ENCODE peak calls at places on chromosomes 7 and 10, in seven cellular contexts. I is heart right ventricle, W is cardiac fibroblast, R is foreskin fibroblast, U is endothelial cell, L is brain microvascular endothelial cell, K is endodermal cell. M is an unnamed sample.

GRCh38 chr7:22726849-22727792 is at the start of gene IL6:
- DNase-seq in I (peak), U (peak), R (peak), K (peak), L (peak), W (peak), M (no peak)

GRCh38 chr10:113704637-113705343 is 25.1 kb downstream of the CASP7 start:
- DNase-seq in L (peak), W (peak), R (peak), I (no peak), K (peak), U (peak), M (no peak)

GRCh38 chr7:31488562-31489203 is 25.2 kb upstream of the ITPRID1 start:
- DNase-seq in I (peak), U (peak), K (peak), W (peak), R (no peak), L (no peak), M (no peak)

GRCh38 chr10:61903991-61904350 is 2.5 kb downstream of the ARID5B start:
- DNase-seq in U (no peak), R (no peak), K (no peak), W (no peak), L (no peak), I (no peak), M (no peak)

GRCh38 chr10:59337254-59337653 is 25.1 kb downstream of the FAM13C start:
- DNase-seq in W (peak), L (peak), K (no peak), U (no peak), R (peak), I (no peak), M (no peak)

GRCh38 chr10:113454341-113455061 is 98.4 kb upstream of the HABP2 start:
- DNase-seq in U (peak), I (peak), K (peak), R (peak), W (peak), L (peak), M (peak)

GRCh38 chr7:35362341-35362740 is 108.4 kb upstream of the TBX20 start:
- DNase-seq in U (no peak), L (no peak), I (no peak), K (no peak), W (no peak), R (no peak), M (no peak)

GRCh38 chr7:111031916-111032315 is 59.0 kb upstream of the LRRN3 start:
- DNase-seq in L (no peak), K (no peak), W (no peak), U (no peak), R (no peak), I (no peak), M (no peak)

GRCh38 chr7:32043688-32044087 is 26.5 kb downstream of the PDE1C start:
- DNase-seq in W (peak), I (no peak), U (no peak), K (no peak), R (peak), L (peak), M (no peak)

GRCh38 chr7:66707825-66708224 is 32.7 kb upstream of the RABGEF1 start:
- DNase-seq in R (no peak), W (no peak), U (no peak), K (no peak), I (no peak), L (no peak), M (no peak)

GRCh38 chr10:87696922-87697714 is 37.4 kb downstream of the PAPSS2 start:
- DNase-seq in K (no peak), L (no peak), W (no peak), I (no peak), U (no peak), R (peak), M (no peak)

GRCh38 chr7:151851160-151851751 is 25.7 kb downstream of the PRKAG2 start:
- DNase-seq in I (peak), W (no peak), R (no peak), K (no peak), U (no peak), L (no peak), M (no peak)

GRCh38 chr10:62433181-62433692 is 59.1 kb downstream of the ZNF365 start:
- DNase-seq in W (peak), R (peak), K (no peak), L (peak), U (no peak), I (no peak), M (no peak)

GRCh38 chr7:44149571-44150465 is 8.7 kb upstream of the MYL7 start:
- DNase-seq in L (no peak), W (peak), U (no peak), R (peak), K (peak), I (no peak), M (no peak)

GRCh38 chr7:3846738-3847137 is 545.7 kb downstream of the SDK1 start:
- DNase-seq in R (no peak), U (no peak), W (no peak), K (no peak), I (no peak), L (no peak), M (no peak)

GRCh38 chr7:159211540-159212182 is 67.0 kb upstream of the VIPR2 start:
- DNase-seq in U (no peak), W (no peak), I (no peak), L (no peak), R (no peak), K (peak), M (no peak)

GRCh38 chr10:63537511-63537910 is 16.3 kb downstream of the REEP3 start:
- DNase-seq in I (no peak), R (no peak), U (no peak), W (no peak), K (no peak), L (no peak), M (no peak)

GRCh38 chr10:108301002-108301401 is 1136.5 kb upstream of the SORCS1 start:
- DNase-seq in L (no peak), R (no peak), U (no peak), I (no peak), W (no peak), K (no peak), M (no peak)

DNA sequence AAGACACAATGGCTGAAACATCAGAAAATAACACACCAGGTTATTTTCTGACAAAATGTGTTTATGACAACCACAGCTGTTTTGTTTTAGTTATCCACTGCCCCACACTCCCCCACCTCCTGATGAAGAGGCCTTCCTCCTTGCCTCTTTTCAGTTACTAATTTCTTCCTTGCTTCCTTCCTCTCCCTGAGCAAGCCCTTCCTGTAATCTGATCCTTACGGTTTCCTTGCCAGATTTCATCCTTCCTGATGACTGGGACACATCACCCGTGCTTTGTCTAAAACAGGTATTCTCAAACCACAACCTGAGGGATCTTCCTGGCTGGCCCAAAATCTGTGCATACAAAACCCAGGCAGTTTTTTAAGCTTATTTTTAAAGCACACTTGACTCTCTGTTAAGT is 39.4 kb downstream of the CHST15 start:
- DNase-seq in I (no peak), R (no peak), U (no peak), W (peak), L (no peak), K (no peak), M (no peak)
- TF ChIP-seq CTCF in I (no peak), R (no peak), U (no peak), W (no peak), L (no peak), K (no peak), M (no peak)

GRCh38 chr7:29561271-29561670 is 2.4 kb upstream of the PRR15 start:
- DNase-seq in I (no peak), W (no peak), L (no peak), U (no peak), R (no peak), K (no peak), M (no peak)

GRCh38 chr7:29552392-29552791 is 11.2 kb upstream of the PRR15 start:
- DNase-seq in W (no peak), I (no peak), U (no peak), K (no peak), R (no peak), L (no peak), M (no peak)

GRCh38 chr7:29555061-29555460 is 8.6 kb upstream of the PRR15 start:
- DNase-seq in W (no peak), U (no peak), I (no peak), K (no peak), L (no peak), R (no peak), M (no peak)

GRCh38 chr7:29557954-29558353 is 5.7 kb upstream of the PRR15 start:
- DNase-seq in L (no peak), I (no peak), R (no peak), K (peak), W (peak), U (no peak), M (no peak)

GRCh38 chr7:29556405-29557195 is 7.0 kb upstream of the PRR15 start:
- DNase-seq in W (no peak), R (no peak), U (no peak), L (no peak), I (no peak), K (no peak), M (no peak)
- TF ChIP-seq CTCF in W (no peak), R (no peak), U (no peak), L (peak), I (no peak), K (peak), M (no peak)

GRCh38 chr7:92882760-92883159 is 46.4 kb upstream of the CDK6 start:
- DNase-seq in R (no peak), K (no peak), I (no peak), L (no peak), W (no peak), U (no peak), M (no peak)

GRCh38 chr7:92877367-92877766 is 41.0 kb upstream of the CDK6 start:
- DNase-seq in R (no peak), U (no peak), I (no peak), K (no peak), W (no peak), L (no peak), M (no peak)

GRCh38 chr7:92881091-92881485 is 44.7 kb upstream of the CDK6 start:
- DNase-seq in R (no peak), I (no peak), K (no peak), L (no peak), U (no peak), W (no peak), M (no peak)

GRCh38 chr7:92884218-92884617 is 47.8 kb upstream of the CDK6 start:
- DNase-seq in I (no peak), L (no peak), U (no peak), R (no peak), K (no peak), W (no peak), M (no peak)

DNA sequence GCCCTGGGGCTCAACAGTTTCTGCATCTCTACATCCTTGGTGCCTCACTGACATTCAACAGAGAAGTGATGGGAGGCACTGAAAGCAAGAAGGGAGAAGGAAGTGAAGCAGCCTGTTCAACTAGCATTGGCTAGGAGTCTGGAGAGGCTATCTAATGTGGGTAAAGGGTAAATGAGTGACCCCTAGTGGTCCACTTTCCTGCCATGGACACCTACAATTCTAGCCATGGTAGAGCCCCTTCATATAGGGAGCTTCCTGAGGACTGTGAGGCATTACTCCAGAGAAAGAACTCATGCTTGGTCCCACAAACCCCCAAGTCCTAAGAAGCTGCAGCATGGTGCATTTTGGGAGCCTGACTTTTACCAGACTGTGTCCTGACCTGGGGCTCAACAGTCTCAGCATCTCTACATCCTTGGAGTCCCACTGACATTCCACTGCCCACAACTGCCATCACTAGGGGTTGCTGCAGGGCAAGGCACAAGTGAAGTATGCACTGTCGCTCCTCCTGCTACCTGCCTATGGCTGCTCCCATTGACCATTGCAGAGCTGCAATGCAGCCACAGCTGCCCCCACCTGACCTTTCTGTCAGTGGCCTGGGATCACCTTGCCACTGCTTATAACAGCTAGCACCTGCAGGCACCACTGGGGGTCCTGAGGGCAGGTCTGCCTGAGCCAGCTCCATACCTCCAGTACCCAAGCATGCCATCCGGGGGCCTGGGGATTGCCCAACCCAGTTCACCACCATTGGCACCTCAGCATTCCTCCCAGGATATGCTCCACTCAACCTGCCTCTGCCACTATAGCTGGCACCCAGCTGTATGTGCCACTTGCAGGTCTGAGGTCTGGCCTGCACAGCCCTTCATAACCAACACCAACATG is 44.1 kb upstream of the CDK6 start:
- DNase-seq in K (peak), R (no peak), L (no peak), U (peak), W (peak), I (no peak), M (no peak)
- TF ChIP-seq CTCF in K (peak), R (no peak), L (peak), U (peak), W (peak), I (no peak), M (peak)

GRCh38 chr7:1709281-1709680 is 39.2 kb downstream of the ELFN1 start:
- DNase-seq in R (no peak), I (no peak), U (no peak), K (no peak), W (no peak), L (no peak), M (no peak)
- TF ChIP-seq CTCF in R (no peak), I (no peak), U (no peak), K (no peak), W (no peak), L (no peak), M (no peak)

DNA sequence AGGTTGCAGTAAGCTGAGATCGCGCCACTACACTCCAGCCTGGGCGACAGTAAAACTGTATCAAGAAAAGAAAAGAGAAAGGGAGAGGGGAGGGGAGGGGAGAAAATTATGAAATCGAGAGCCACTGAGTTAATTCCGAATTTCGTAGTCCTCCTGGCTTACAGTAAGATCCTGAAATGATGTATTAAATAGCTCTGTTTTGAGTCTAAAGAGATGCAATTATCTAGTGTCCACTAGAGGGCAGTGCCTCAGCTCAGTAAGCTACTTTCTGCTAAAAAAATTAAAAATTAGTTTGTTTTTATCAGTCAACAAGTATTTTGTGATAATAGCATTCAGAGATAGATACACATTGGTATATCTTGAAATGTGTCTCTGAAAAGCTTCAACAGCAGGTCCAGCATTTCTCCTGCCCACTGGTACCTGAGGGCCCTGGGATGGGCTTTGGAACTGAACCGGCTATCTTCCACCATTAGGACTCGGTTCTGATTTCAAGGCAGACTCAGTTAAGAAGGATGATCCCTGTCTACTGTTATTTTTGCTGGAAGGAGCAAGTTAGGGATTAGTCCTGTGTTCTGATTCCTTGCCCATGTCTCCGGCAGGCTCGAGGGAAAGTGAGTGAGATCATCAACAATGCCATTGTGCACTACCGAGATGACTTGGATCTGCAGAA is 19.5 kb downstream of the TSPAN33 start:
- DNase-seq in W (peak), R (peak), I (no peak), K (no peak), L (peak), U (no peak), M (no peak)
- TF ChIP-seq CTCF in W (peak), R (peak), I (peak), K (peak), L (peak), U (peak), M (peak)

DNA sequence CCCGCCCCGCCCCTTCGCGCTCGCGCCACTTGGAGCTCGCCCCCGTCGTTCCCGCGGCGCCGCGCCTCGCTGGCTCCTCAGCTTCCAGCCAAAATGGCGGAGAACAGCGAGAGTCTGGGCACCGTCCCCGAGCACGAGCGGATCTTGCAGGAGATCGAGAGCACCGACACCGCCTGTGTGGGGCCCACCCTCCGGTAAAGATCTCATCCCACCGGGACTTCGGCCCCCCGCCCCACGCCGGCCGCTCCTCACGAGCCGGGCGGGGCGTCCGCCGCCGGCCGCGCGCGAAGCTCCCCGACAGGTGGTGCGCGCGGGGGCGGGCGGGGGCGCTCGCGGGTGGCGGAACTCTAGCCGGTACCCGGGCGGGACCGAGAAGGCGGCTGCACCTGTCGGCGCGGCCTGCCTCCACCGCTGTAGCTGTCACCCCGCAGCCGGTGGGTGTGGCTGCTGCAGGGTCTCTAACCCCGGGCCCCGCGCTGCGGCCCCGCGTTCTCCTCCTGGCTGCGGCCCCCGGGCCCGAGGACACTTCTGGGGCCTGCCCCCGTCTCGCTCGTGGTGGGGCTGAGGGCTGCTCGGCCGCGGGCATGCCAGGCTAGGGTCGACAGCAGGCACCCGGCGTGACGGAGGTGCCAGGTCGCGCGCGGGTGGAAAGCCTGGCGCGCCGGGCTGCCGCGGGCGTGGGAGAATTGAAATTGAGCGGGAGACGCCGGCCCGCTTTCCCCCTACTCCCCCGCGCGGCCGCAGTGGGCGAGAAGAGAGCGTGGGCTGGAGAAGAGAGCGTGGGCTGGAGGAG is at the start of gene EXOC6:
- DNase-seq in R (peak), W (peak), U (peak), K (peak), I (peak), L (peak), M (peak)
- TF ChIP-seq CTCF in R (no peak), W (no peak), U (peak), K (peak), I (no peak), L (no peak), M (peak)

DNA sequence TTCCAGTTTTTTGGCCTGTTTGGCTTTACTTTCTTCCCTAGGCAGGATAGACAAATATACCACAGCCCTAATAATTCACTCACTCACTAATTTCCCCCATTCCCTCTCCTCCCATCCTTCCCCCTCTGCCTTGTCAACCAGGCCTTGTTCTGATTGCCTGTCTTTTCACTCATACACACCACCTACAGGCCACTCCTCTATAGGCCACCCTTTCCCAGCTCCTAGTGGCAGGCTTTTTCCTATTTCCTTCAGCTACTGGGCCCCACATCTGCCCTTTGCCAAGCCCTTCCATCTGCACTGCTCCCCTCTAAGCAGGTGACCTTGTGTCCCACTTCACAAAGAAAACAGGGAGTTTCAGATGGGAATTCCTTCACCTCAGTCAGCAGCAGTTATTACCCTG is 59.8 kb upstream of the MSRB2 start:
- DNase-seq in R (no peak), K (peak), I (no peak), U (peak), L (peak), W (no peak), M (no peak)
- TF ChIP-seq CTCF in R (peak), K (peak), I (no peak), U (peak), L (peak), W (peak), M (peak)

GRCh38 chr10:125343118-125343752 is 182.9 kb upstream of the CTBP2 start:
- DNase-seq in L (peak), I (no peak), W (peak), R (peak), K (peak), U (peak), M (no peak)
- TF ChIP-seq CTCF in L (peak), I (peak), W (peak), R (peak), K (peak), U (peak), M (peak)

DNA sequence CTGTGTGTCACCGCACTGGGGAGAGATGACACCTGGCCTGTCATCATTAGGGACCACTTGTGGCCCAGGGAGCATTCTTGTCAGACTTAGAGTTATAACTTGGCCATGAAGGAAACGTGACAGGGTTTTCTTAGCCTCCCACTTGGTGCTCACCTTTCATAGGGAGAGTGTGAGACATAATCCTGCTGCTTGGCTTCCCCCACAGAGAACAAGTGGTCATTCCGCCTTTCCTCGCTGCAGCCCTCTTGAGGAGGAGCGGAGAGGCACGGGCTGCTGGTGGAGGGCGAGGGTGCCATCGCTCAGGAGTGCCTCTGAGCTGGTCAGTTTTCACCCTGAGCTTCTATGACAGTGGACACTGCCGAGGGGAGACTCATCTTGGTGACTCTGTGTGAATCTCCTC is 125.0 kb upstream of the GJD4 start:
- DNase-seq in W (no peak), R (no peak), K (peak), L (no peak), I (no peak), U (no peak), M (no peak)
- TF ChIP-seq CTCF in W (no peak), R (no peak), K (peak), L (peak), I (no peak), U (no peak), M (no peak)

M was measured in progenitor cell of endocrine pancreas.